ENCODE peak calls at places on chromosomes 3 and 15, in four cellular contexts. One of them, this sample, is unnamed.

GRCh38 chr3:97694876-97695275 is 69.7 kb upstream of the ARL6 start:
- DNase-seq in HepG2: no peak
- DNase-seq in neuronal stem cell: no peak
- DNase-seq in right atrium auricular region: no peak
- DNase-seq in this sample: no peak

GRCh38 chr15:79932447-79932846 is 35.6 kb upstream of the MTHFS start:
- DNase-seq in neuronal stem cell: no peak
- DNase-seq in right atrium auricular region: no peak
- DNase-seq in HepG2: no peak
- DNase-seq in this sample: no peak

GRCh38 chr15:66675456-66675855 is 26.6 kb upstream of the SMAD6 start:
- DNase-seq in right atrium auricular region: no peak
- DNase-seq in HepG2: no peak
- DNase-seq in neuronal stem cell: no peak
- DNase-seq in this sample: no peak

GRCh38 chr3:186386883-186387560 is 25.0 kb upstream of the DGKG start:
- DNase-seq in neuronal stem cell: no peak
- DNase-seq in HepG2: no peak
- DNase-seq in right atrium auricular region: no peak
- DNase-seq in this sample: no peak

GRCh38 chr3:191070201-191070600 is 128.8 kb upstream of the OSTN start:
- DNase-seq in right atrium auricular region: no peak
- DNase-seq in HepG2: no peak
- DNase-seq in neuronal stem cell: no peak
- DNase-seq in this sample: no peak

GRCh38 chr3:195698325-195699147 is 22.2 kb upstream of the MUC20 start:
- DNase-seq in HepG2: no peak
- DNase-seq in right atrium auricular region: no peak
- DNase-seq in neuronal stem cell: no peak
- DNase-seq in this sample: peak; percentile 33

GRCh38 chr3:49022751-49023171 is 840 bp downstream of the NDUFAF3 start:
- DNase-seq in HepG2: peak; percentile 39
- DNase-seq in right atrium auricular region: no peak
- DNase-seq in neuronal stem cell: no peak
- DNase-seq in this sample: no peak

GRCh38 chr15:68389041-68389930 is 42.7 kb downstream of the ITGA11 start:
- DNase-seq in right atrium auricular region: peak; percentile 53
- DNase-seq in neuronal stem cell: no peak
- DNase-seq in HepG2: no peak
- DNase-seq in this sample: no peak

GRCh38 chr3:197335428-197336132 is 37.2 kb upstream of the DLG1 start:
- DNase-seq in right atrium auricular region: no peak
- DNase-seq in neuronal stem cell: no peak
- DNase-seq in HepG2: no peak
- DNase-seq in this sample: no peak

GRCh38 chr3:186273586-186273985 is 88.4 kb downstream of the DGKG start:
- DNase-seq in neuronal stem cell: no peak
- DNase-seq in HepG2: no peak
- DNase-seq in right atrium auricular region: no peak
- DNase-seq in this sample: no peak

GRCh38 chr3:170614214-170614966 is 28.5 kb upstream of the SLC7A14 start:
- DNase-seq in right atrium auricular region: peak; percentile 65
- DNase-seq in neuronal stem cell: no peak
- DNase-seq in HepG2: no peak
- DNase-seq in this sample: no peak

GRCh38 chr3:57233799-57234198 is 6.3 kb downstream of the APPL1 start:
- DNase-seq in right atrium auricular region: no peak
- DNase-seq in HepG2: no peak
- DNase-seq in neuronal stem cell: no peak
- DNase-seq in this sample: no peak

GRCh38 chr3:35602395-35602936 is 36.9 kb upstream of the ARPP21 start:
- DNase-seq in right atrium auricular region: no peak
- DNase-seq in HepG2: no peak
- DNase-seq in neuronal stem cell: no peak
- DNase-seq in this sample: peak; percentile 70

GRCh38 chr15:73244333-73244732 is 124.4 kb downstream of the HCN4 start:
- DNase-seq in right atrium auricular region: no peak
- DNase-seq in HepG2: peak; percentile 31
- DNase-seq in neuronal stem cell: no peak
- DNase-seq in this sample: no peak

GRCh38 chr3:134640872-134641470 is 9.9 kb downstream of the KY start:
- DNase-seq in right atrium auricular region: peak; percentile 36
- DNase-seq in neuronal stem cell: peak; percentile 18
- DNase-seq in HepG2: peak; percentile 26
- DNase-seq in this sample: no peak

GRCh38 chr3:108031893-108032292 is 58.9 kb downstream of the CD47 start:
- DNase-seq in neuronal stem cell: no peak
- DNase-seq in HepG2: no peak
- DNase-seq in right atrium auricular region: no peak
- DNase-seq in this sample: no peak

GRCh38 chr3:195065864-195066185 is 205.1 kb downstream of the XXYLT1 start:
- DNase-seq in right atrium auricular region: no peak
- DNase-seq in HepG2: no peak
- DNase-seq in neuronal stem cell: no peak
- DNase-seq in this sample: no peak

GRCh38 chr3:39142067-39142466 is 11.3 kb downstream of the CSRNP1 start:
- DNase-seq in right atrium auricular region: no peak
- DNase-seq in neuronal stem cell: no peak
- DNase-seq in HepG2: no peak
- DNase-seq in this sample: no peak

GRCh38 chr15:37109952-37110630 is 9.7 kb upstream of the MEIS2 start:
- DNase-seq in neuronal stem cell: no peak
- DNase-seq in right atrium auricular region: peak; percentile 74
- DNase-seq in HepG2: no peak
- DNase-seq in this sample: no peak

GRCh38 chr15:32778391-32779176 is 60.8 kb downstream of the GREM1 start:
- DNase-seq in HepG2: no peak
- DNase-seq in neuronal stem cell: no peak
- DNase-seq in right atrium auricular region: no peak
- DNase-seq in this sample: no peak

DNA sequence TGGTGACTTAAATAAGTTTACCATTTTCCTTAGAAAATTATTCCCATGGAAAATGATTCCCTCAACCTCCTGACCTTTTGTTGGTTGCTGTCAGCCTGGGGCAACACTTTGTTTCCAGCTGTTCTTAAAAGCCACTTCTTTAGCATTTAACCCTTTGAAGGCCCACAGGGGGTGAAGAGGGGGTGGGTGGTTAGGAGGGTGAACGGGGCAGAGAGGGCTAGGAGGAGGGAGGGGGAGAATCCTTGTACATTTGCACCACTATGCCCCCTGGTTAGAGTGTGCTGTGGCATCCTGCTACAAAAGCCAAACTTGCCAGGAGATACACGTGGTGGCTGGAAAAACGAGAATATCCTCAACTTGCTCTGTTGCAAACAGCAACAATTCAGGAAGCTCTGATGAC is 273.2 kb upstream of the RGMA start:
- DNase-seq in neuronal stem cell: no peak
- DNase-seq in right atrium auricular region: no peak
- DNase-seq in HepG2: no peak
- DNase-seq in this sample: no peak
- H3K4me3 ChIP-seq in neuronal stem cell: no peak overlapping the region
- H3K4me3 ChIP-seq in right atrium auricular region: no peak overlapping the region
- H3K4me3 ChIP-seq in HepG2: no peak overlapping the region
- H3K4me3 ChIP-seq in this sample: no peak overlapping the region

DNA sequence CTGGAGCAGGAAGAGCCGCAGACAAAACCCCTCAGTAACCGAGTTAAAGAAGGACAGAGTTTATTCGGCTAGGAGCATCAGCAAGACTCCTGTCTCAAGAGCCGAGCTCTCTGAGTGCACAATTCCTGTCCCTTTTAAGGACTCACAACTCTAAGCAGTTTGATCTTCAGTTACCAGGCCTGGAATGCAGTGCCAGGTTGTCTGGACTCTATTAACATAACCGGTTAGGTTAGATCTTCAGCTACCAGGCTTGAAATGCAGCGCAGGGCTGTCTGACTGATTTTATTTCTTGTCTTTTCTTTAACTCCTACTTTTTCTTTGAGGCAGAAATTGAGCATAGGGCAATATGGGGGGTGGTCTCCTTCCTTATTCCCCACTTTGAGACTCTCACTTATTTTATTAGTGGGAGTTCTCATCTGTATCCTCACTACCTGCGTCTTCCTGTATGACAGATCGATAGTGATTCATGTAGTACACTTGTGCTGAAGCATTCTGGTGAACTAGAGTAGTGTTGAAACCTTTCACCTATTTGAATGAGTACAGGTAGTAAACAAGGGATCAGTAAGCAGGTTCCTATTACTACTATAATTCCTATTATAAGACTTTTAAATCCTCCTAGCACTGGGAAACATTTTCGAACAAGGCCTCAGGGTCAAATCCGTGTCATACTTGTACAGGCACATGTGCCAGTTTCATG is 325.0 kb downstream of the CGGBP1 start:
- DNase-seq in right atrium auricular region: no peak
- DNase-seq in HepG2: no peak
- DNase-seq in neuronal stem cell: no peak
- DNase-seq in this sample: no peak
- H3K27ac ChIP-seq in right atrium auricular region: no peak overlapping the region
- H3K27ac ChIP-seq in HepG2: no peak overlapping the region
- H3K27ac ChIP-seq in neuronal stem cell: no peak overlapping the region
- H3K27ac ChIP-seq in this sample: no peak overlapping the region

GRCh38 chr3:136856665-136857064 is 5.3 kb upstream of the NCK1 start:
- DNase-seq in neuronal stem cell: no peak
- DNase-seq in right atrium auricular region: no peak
- DNase-seq in HepG2: no peak
- DNase-seq in this sample: no peak

DNA sequence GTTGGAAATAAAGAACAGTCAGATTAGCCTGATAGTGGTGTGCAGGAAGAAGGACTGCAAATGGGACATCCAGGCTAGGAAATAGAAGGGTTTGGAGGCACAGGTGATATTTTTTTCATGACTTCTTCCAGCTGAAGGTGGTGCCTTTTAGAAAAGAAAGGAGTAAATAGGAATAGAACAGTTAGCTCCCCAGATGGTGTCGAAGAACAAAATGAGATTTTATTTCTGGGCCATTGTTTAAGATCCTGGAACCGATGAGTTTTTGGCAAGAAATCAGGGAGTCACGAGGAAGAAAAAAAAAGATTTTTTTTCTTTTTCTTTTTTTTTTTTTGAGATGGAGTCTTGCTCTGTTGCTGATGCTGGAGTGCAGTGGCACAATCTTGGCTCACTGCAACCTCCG is 9.8 kb upstream of the NCK1 start:
- DNase-seq in neuronal stem cell: no peak
- DNase-seq in HepG2: no peak
- DNase-seq in right atrium auricular region: no peak
- DNase-seq in this sample: no peak
- H3K4me3 ChIP-seq in neuronal stem cell: no peak overlapping the region
- H3K4me3 ChIP-seq in HepG2: no peak overlapping the region
- H3K4me3 ChIP-seq in right atrium auricular region: no peak overlapping the region
- H3K4me3 ChIP-seq in this sample: no peak overlapping the region

DNA sequence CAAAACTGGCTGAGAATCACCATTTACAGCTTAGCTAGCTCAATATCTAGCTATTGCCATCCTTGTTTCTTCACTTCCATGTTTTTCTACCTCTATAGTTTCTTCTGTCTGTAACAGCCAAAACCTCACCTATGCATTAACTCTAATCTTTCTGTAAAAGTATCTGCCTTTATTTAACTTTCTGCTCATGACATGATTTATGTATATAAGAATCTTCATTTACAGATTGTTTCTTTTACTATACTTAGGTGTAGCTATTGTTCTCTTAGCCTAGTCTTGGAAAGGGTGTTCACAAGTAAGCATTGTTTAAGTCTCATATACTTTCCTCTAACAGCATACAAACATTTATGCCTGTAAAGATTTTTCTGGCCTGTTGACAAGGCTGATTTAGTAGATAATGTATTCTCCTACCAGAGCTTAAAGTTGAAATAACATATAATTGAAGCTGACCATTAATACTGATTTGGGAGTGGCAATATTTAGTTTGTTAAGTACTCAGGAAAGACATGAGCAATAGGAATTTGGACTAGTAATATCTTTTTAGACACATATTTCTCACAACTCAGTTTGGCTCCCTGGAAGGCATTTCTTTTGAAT is 9.4 kb downstream of the FILIP1L start:
- DNase-seq in HepG2: no peak
- DNase-seq in neuronal stem cell: no peak
- DNase-seq in right atrium auricular region: no peak
- DNase-seq in this sample: no peak
- H3K27ac ChIP-seq in HepG2: peak overlapping the region; percentile 32
- H3K27ac ChIP-seq in neuronal stem cell: no peak overlapping the region
- H3K27ac ChIP-seq in right atrium auricular region: no peak overlapping the region
- H3K27ac ChIP-seq in this sample: no peak overlapping the region

GRCh38 chr3:136938334-136938733 is 19.4 kb upstream of the IL20RB start:
- DNase-seq in neuronal stem cell: no peak
- DNase-seq in HepG2: no peak
- DNase-seq in right atrium auricular region: no peak
- DNase-seq in this sample: no peak

GRCh38 chr3:136937886-136938285 is 19.9 kb upstream of the IL20RB start:
- DNase-seq in right atrium auricular region: no peak
- DNase-seq in neuronal stem cell: no peak
- DNase-seq in HepG2: no peak
- DNase-seq in this sample: no peak

GRCh38 chr3:136937175-136937574 is 20.6 kb upstream of the IL20RB start:
- DNase-seq in HepG2: no peak
- DNase-seq in neuronal stem cell: no peak
- DNase-seq in right atrium auricular region: no peak
- DNase-seq in this sample: no peak

GRCh38 chr3:136942796-136943195 is 15.0 kb upstream of the IL20RB start:
- DNase-seq in right atrium auricular region: no peak
- DNase-seq in neuronal stem cell: no peak
- DNase-seq in HepG2: no peak
- DNase-seq in this sample: no peak

DNA sequence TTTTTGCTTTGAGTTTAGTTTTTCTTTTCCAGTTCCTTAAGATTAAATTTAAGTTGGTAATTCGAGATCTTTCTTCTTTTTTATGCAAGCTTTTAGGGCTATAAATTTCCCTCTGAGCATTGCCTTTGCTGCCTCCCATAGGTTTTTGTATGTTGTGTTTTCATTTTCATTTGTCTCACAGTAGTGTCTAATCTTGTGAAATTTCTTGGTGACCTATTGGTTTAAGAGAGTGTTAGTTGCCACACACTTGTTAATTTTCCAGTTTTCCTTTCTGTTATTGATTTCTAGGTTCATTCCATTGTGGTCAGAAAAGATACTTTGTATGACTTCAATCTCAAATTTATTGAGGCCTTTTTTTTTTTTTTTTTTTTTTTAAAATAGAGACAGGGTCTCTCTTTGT is 18.3 kb upstream of the IL20RB start:
- DNase-seq in HepG2: no peak
- DNase-seq in right atrium auricular region: no peak
- DNase-seq in neuronal stem cell: no peak
- DNase-seq in this sample: no peak
- H3K4me3 ChIP-seq in HepG2: no peak overlapping the region
- H3K4me3 ChIP-seq in right atrium auricular region: no peak overlapping the region
- H3K4me3 ChIP-seq in neuronal stem cell: no peak overlapping the region
- H3K4me3 ChIP-seq in this sample: no peak overlapping the region

This sample was measured in dorsolateral prefrontal cortex.